ENCODE peak calls at places on chromosome 6, in nine cellular contexts. I is neural progenitor cell, W is heart right ventricle, A is Peyer's patch, U is AG09319, T is psoas muscle, M is AG09309, K is foreskin fibroblast, O is endodermal cell. C is an unnamed sample.
A peak's percentile ranks its signal among the peaks of the same experiment; 100 is the strongest.

GRCh38 chr6:84228198-84228543 is 728 bp upstream of the CEP162 start:
- DNase-seq in M (no peak), O (no peak), A (no peak), I (no peak), U (no peak), K (no peak), W (no peak), T (no peak), C (no peak)

GRCh38 chr6:170450946-170451761 is 102.0 kb downstream of the PSMB1 start:
- DNase-seq in K (no peak), A (no peak), W (no peak), U (no peak), I (no peak), M (no peak), T (no peak), O (peak; percentile 45), C (no peak)

GRCh38 chr6:34819571-34820480 is 27.9 kb downstream of the BLTP3A start:
- DNase-seq in A (no peak), U (no peak), K (no peak), W (no peak), T (no peak), O (no peak), M (no peak), I (no peak), C (no peak)

GRCh38 chr6:17096076-17096475 is 5.8 kb upstream of the STMND1 start:
- DNase-seq in U (no peak), T (no peak), A (no peak), I (peak; percentile 25), O (no peak), K (no peak), M (no peak), W (no peak), C (no peak)

GRCh38 chr6:28235912-28236452 is 10.9 kb downstream of the ZSCAN9 start:
- DNase-seq in I (peak; percentile 15), T (no peak), U (no peak), K (no peak), A (no peak), W (no peak), O (peak; percentile 59), M (no peak), C (no peak)

GRCh38 chr6:129671442-129672344 is 38.3 kb downstream of the ARHGAP18 start:
- DNase-seq in T (peak; percentile 59), U (no peak), O (no peak), A (peak; percentile 56), W (no peak), K (no peak), I (peak; percentile 33), M (no peak), C (no peak)

GRCh38 chr6:10030942-10031537 is 383.8 kb downstream of the TFAP2A start:
- DNase-seq in K (peak; percentile 17), W (no peak), M (no peak), T (no peak), O (no peak), I (peak; percentile 61), A (no peak), U (no peak), C (peak; percentile 5)

GRCh38 chr6:138483911-138484731 is 15.2 kb downstream of the NHSL1 start:
- DNase-seq in T (no peak), U (no peak), K (no peak), A (no peak), M (no peak), W (no peak), O (no peak), I (no peak), C (no peak)

GRCh38 chr6:20919677-20920385 is 385.6 kb downstream of the CDKAL1 start:
- DNase-seq in K (peak; percentile 64), M (no peak), T (no peak), W (no peak), O (no peak), A (no peak), U (no peak), I (no peak), C (no peak)

GRCh38 chr6:45741437-45742166 is 274.1 kb downstream of the CLIC5 start:
- DNase-seq in A (peak; percentile 49), K (peak; percentile 77), M (no peak), U (peak; percentile 66), O (no peak), W (no peak), I (no peak), T (no peak), C (no peak)

GRCh38 chr6:147201885-147202515 is 2.2 kb upstream of the STXBP5 start:
- DNase-seq in T (no peak), O (peak; percentile 68), W (no peak), I (peak; percentile 38), K (peak; percentile 67), M (no peak), U (no peak), A (peak; percentile 31), C (no peak)

GRCh38 chr6:85135376-85136094 is 314.3 kb upstream of the NT5E start:
- DNase-seq in O (no peak), M (peak; percentile 82), W (no peak), I (no peak), K (peak; percentile 80), A (no peak), U (peak; percentile 22), T (no peak), C (no peak)

GRCh38 chr6:11931296-11932035 is 80.6 kb upstream of the HIVEP1 start:
- DNase-seq in A (no peak), M (no peak), I (no peak), T (no peak), O (no peak), K (no peak), U (no peak), W (no peak), C (no peak)

GRCh38 chr6:88143768-88144167 is 22.4 kb downstream of the CNR1 start:
- DNase-seq in T (no peak), O (no peak), K (no peak), M (no peak), W (no peak), I (no peak), U (no peak), A (no peak), C (no peak)

GRCh38 chr6:84059082-84059481 is 25.5 kb downstream of the MRAP2 start:
- DNase-seq in I (no peak), M (no peak), W (no peak), A (no peak), U (no peak), K (no peak), O (no peak), T (no peak), C (no peak)

GRCh38 chr6:106591111-106591825 is 38.0 kb downstream of the RTN4IP1 start:
- DNase-seq in T (no peak), U (peak; percentile 46), A (no peak), W (no peak), M (peak; percentile 76), O (no peak), I (no peak), K (peak; percentile 94), C (no peak)

GRCh38 chr6:96659084-96659845 is 96.3 kb downstream of the FHL5 start:
- DNase-seq in O (no peak), T (no peak), A (no peak), W (no peak), K (no peak), M (no peak), U (no peak), I (no peak), C (no peak)

GRCh38 chr6:24382220-24382540 is 20.6 kb upstream of the MRS2 start:
- DNase-seq in T (no peak), K (no peak), W (no peak), O (no peak), A (no peak), M (no peak), I (no peak), U (no peak), C (no peak)
- TF ChIP-seq CTCF in T (no peak), K (no peak), W (no peak), O (no peak), A (no peak), M (no peak), I (no peak), U (no peak), C (no peak)

GRCh38 chr6:42599558-42599957 is 35.7 kb downstream of the UBR2 start:
- DNase-seq in O (no peak), A (no peak), I (no peak), K (no peak), W (no peak), M (no peak), T (no peak), U (no peak), C (no peak)
- TF ChIP-seq CTCF in O (no peak), A (no peak), I (no peak), K (no peak), W (no peak), M (no peak), T (no peak), U (no peak), C (no peak)

GRCh38 chr6:82712826-82713225 is 349.2 kb downstream of the TPBG start:
- DNase-seq in W (no peak), K (no peak), I (no peak), O (no peak), T (no peak), A (no peak), M (no peak), U (no peak), C (no peak)
- TF ChIP-seq CTCF in W (peak; percentile 35), K (no peak), I (peak; percentile 33), O (peak; percentile 73), T (peak; percentile 21), A (no peak), M (peak; percentile 4), U (no peak), C (no peak)

GRCh38 chr6:139877828-139878405 is 503.5 kb upstream of the CITED2 start:
- DNase-seq in U (no peak), I (no peak), O (no peak), T (no peak), W (no peak), M (no peak), A (no peak), K (no peak), C (no peak)
- TF ChIP-seq CTCF in U (no peak), I (no peak), O (peak; percentile 36), T (no peak), W (no peak), M (no peak), A (no peak), K (no peak), C (no peak)

DNA sequence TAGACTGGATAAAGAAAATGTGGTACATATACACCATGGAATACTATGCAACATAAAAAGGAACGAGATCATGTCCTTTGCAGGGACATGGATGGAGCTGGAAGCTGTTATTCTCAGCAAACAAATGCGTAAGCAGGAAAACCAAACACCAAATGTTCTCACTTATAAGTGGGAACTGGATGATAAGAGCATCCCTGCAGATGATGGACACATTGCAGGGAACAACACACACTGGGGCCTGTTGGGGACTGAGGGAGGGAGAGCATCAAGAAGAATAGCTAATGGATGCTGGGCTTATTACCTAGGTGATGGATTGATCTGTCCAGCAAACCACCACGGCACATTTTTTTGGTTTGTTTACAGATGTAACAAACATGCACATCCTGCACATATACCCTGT is 470.5 kb upstream of the CITED2 start:
- DNase-seq in T (no peak), M (no peak), A (no peak), W (no peak), I (no peak), O (no peak), K (no peak), U (no peak), C (no peak)
- TF ChIP-seq CTCF in T (no peak), M (no peak), A (no peak), W (no peak), I (no peak), O (no peak), K (no peak), U (no peak), C (no peak)

GRCh38 chr6:19322691-19323470 is 514.3 kb upstream of the ID4 start:
- DNase-seq in O (no peak), K (no peak), U (no peak), A (no peak), W (no peak), I (no peak), M (peak; percentile 74), T (no peak), C (no peak)
- TF ChIP-seq CTCF in O (no peak), K (no peak), U (no peak), A (no peak), W (no peak), I (no peak), M (peak; percentile 16), T (no peak), C (no peak)